ENCODE peak calls at places on chromosomes 3 and 15, in five cellular contexts. G, E, T, A and U are unnamed samples.

GRCh38 chr15:58077427-58077826 is 11.9 kb upstream of the ALDH1A2 start:
- DNase-seq in T (no peak), E (no peak), A (no peak), G (no peak), U (no peak)

GRCh38 chr3:120615863-120616599 is 19.9 kb downstream of the NDUFB4 start:
- DNase-seq in A (no peak), T (peak), G (no peak), E (no peak), U (no peak)

GRCh38 chr3:36591959-36592358 is 172.4 kb downstream of the DCLK3 start:
- DNase-seq in T (no peak), E (no peak), G (no peak), A (no peak), U (no peak)

GRCh38 chr15:71275098-71275497 is 159.8 kb downstream of the THSD4 start:
- DNase-seq in E (no peak), G (no peak), T (peak), A (no peak), U (no peak)

GRCh38 chr15:66057089-66057488 is 187.8 kb downstream of the RAB11A start:
- DNase-seq in T (no peak), E (no peak), A (no peak), G (no peak), U (no peak)

GRCh38 chr15:70023769-70024491 is 73.8 kb downstream of the TLE3 start:
- DNase-seq in A (no peak), E (no peak), T (peak), G (no peak), U (no peak)

GRCh38 chr15:65583701-65584100 is 27.2 kb downstream of the INTS14 start:
- DNase-seq in A (no peak), G (peak), E (peak), T (peak), U (no peak)

GRCh38 chr3:67619966-67620365 is 34.4 kb downstream of the SUCLG2 start:
- DNase-seq in G (no peak), A (no peak), E (no peak), T (peak), U (no peak)

GRCh38 chr3:111033470-111034108 is 38.0 kb upstream of the NECTIN3 start:
- DNase-seq in G (no peak), A (no peak), E (no peak), T (no peak), U (no peak)

GRCh38 chr15:46089438-46090044 is 454.7 kb downstream of the SQOR start:
- DNase-seq in G (no peak), T (no peak), E (no peak), A (no peak), U (peak)

GRCh38 chr15:40407343-40407990 is 1.9 kb downstream of the IVD start:
- DNase-seq in A (no peak), T (no peak), G (no peak), E (no peak), U (no peak)

GRCh38 chr3:115341208-115341607 is 194.1 kb upstream of the ZBTB20 start:
- DNase-seq in E (no peak), A (no peak), T (peak), G (no peak), U (no peak)

GRCh38 chr3:58948018-58948417 is 101.8 kb downstream of the CFAP20DC start:
- DNase-seq in T (no peak), E (no peak), G (no peak), A (no peak), U (no peak)

GRCh38 chr15:51401872-51402517 is 60.5 kb downstream of the GLDN start:
- DNase-seq in G (peak), A (peak), E (no peak), T (peak), U (no peak)

GRCh38 chr3:45258317-45258716 is 32.2 kb upstream of the TMEM158 start:
- DNase-seq in E (no peak), A (no peak), T (no peak), G (no peak), U (no peak)

GRCh38 chr3:158770254-158771017 is 31.4 kb upstream of the MFSD1 start:
- DNase-seq in A (peak), T (peak), G (no peak), E (no peak), U (no peak)

GRCh38 chr15:45496658-45497057 is 25.9 kb downstream of the SLC30A4 start:
- DNase-seq in E (no peak), G (no peak), T (no peak), A (no peak), U (no peak)

GRCh38 chr3:6220361-6220957 is 640.5 kb upstream of the GRM7 start:
- DNase-seq in A (no peak), G (no peak), T (no peak), E (no peak), U (no peak)

GRCh38 chr3:59818033-59818936 is 768.5 kb upstream of the CFAP20DC start:
- DNase-seq in A (peak), G (no peak), T (peak), E (no peak), U (no peak)

GRCh38 chr3:151290673-151291072 is 12.3 kb upstream of the P2RY14 start:
- DNase-seq in G (peak), T (peak), A (no peak), E (no peak), U (no peak)

GRCh38 chr15:96160269-96160668 is 170.2 kb upstream of the NR2F2 start:
- DNase-seq in E (no peak), G (no peak), T (no peak), A (no peak), U (no peak)

GRCh38 chr15:88072598-88073385 is 183.7 kb downstream of the NTRK3 start:
- DNase-seq in A (no peak), E (no peak), G (no peak), T (no peak), U (no peak)

GRCh38 chr3:171943262-171944108 is 95.9 kb upstream of the FNDC3B start:
- DNase-seq in G (no peak), E (no peak), A (no peak), T (no peak), U (no peak)

GRCh38 chr3:12984023-12984823 is 89.0 kb downstream of the IQSEC1 start:
- DNase-seq in A (peak), T (peak), E (peak), G (peak), U (peak)

GRCh38 chr3:46558184-46559029 is 7.7 kb downstream of the LRRC2 start:
- DNase-seq in A (peak), G (peak), T (peak), E (peak), U (peak)

GRCh38 chr3:126179825-126180476 is 435 bp downstream of the ALDH1L1 start:
- DNase-seq in T (no peak), G (peak), E (no peak), A (no peak), U (no peak)

GRCh38 chr3:54125317-54125716 is 3.0 kb downstream of the CACNA2D3 start:
- DNase-seq in G (no peak), E (no peak), T (no peak), A (no peak), U (no peak)

GRCh38 chr3:148146947-148147346 is 550.8 kb upstream of the AGTR1 start:
- DNase-seq in G (no peak), T (peak), E (no peak), A (no peak), U (no peak)

GRCh38 chr3:186939536-186939935 is 9.2 kb downstream of the ST6GAL1 start:
- DNase-seq in T (no peak), E (no peak), G (no peak), A (no peak), U (no peak)